ENCODE peak calls at places on chromosomes 6 and 20, in ten cellular contexts. O is endothelial cell; M is cardiac fibroblast; I is stimulated activated CD8-positive, alpha-beta memory T cell treated with anti-CD3 and anti-CD28 coated beads, Interleukin-4, amount 100 ng/mL, for 24 hours; B is stimulated activated CD4-positive, alpha-beta T cell treated with anti-CD3 and anti-CD28 coated beads, Interleukin-4, amount 100 ng/mL, for 24 hours; Q is MCF 10A; H is fibroblast of the conjunctiva; Y is breast epithelium; D is AG20443; X is fibroblast of lung. E is an unnamed sample.

GRCh38 chr6:121426686-121427085 is 8.8 kb upstream of the GJA1 start:
- DNase-seq in O (no peak), M (no peak), I (no peak), B (no peak), Q (no peak), H (no peak), Y (no peak), D (no peak), X (no peak), E (no peak)

GRCh38 chr20:19392344-19393140 is 180.1 kb downstream of the SLC24A3 start:
- DNase-seq in O (no peak), M (no peak), I (no peak), B (no peak), Q (no peak), H (no peak), Y (no peak), D (no peak), X (no peak), E (no peak)

GRCh38 chr20:4894409-4894808 is 106.9 kb downstream of the SLC23A2 start:
- DNase-seq in O (no peak), M (no peak), I (no peak), B (no peak), Q (no peak), H (no peak), Y (no peak), D (no peak), X (no peak), E (no peak)

GRCh38 chr6:13146429-13146828 is 181.9 kb downstream of the TBC1D7 start:
- DNase-seq in O (no peak), M (no peak), I (no peak), B (no peak), Q (no peak), H (no peak), Y (no peak), D (no peak), X (no peak), E (no peak)

GRCh38 chr6:47245745-47246371 is 63.8 kb downstream of the TNFRSF21 start:
- DNase-seq in O (no peak), M (peak; percentile 48), I (no peak), B (no peak), Q (peak; percentile 28), H (no peak), Y (no peak), D (no peak), X (no peak), E (no peak)

GRCh38 chr6:74087898-74088297 is 391.9 kb downstream of the CD109 start:
- DNase-seq in O (no peak), M (peak; percentile 35), I (no peak), B (no peak), Q (peak; percentile 13), H (peak; percentile 21), Y (no peak), D (peak; percentile 40), X (peak; percentile 69), E (no peak)

GRCh38 chr6:154460306-154461071 is 50.0 kb downstream of the CNKSR3 start:
- DNase-seq in O (no peak), M (peak; percentile 68), I (no peak), B (no peak), Q (peak; percentile 74), H (peak; percentile 32), Y (no peak), D (peak; percentile 47), X (peak; percentile 55), E (no peak)

GRCh38 chr20:41482647-41483552 is 116.3 kb upstream of the EMILIN3 start:
- DNase-seq in O (no peak), M (peak; percentile 62), I (no peak), B (no peak), Q (peak; percentile 6), H (peak; percentile 22), Y (no peak), D (peak; percentile 76), X (peak; percentile 73), E (no peak)

GRCh38 chr6:23533954-23534725 is 591.9 kb upstream of the NRSN1 start:
- DNase-seq in O (no peak), M (peak; percentile 7), I (no peak), B (no peak), Q (peak; percentile 41), H (no peak), Y (no peak), D (peak; percentile 7), X (no peak), E (no peak)

GRCh38 chr20:654427-654770 is 1.4 kb upstream of the SRXN1 start:
- DNase-seq in O (no peak), M (no peak), I (no peak), B (no peak), Q (no peak), H (no peak), Y (no peak), D (no peak), X (no peak), E (no peak)

GRCh38 chr20:44646023-44646640 is 5.4 kb downstream of the ADA start:
- DNase-seq in O (no peak), M (peak; percentile 31), I (no peak), B (no peak), Q (no peak), H (no peak), Y (no peak), D (no peak), X (peak; percentile 43), E (no peak)

GRCh38 chr20:33649201-33649631 is 12.9 kb upstream of the C20orf144 start:
- DNase-seq in O (no peak), M (no peak), I (no peak), B (no peak), Q (no peak), H (no peak), Y (no peak), D (peak; percentile 58), X (peak; percentile 66), E (no peak)

GRCh38 chr6:51450248-51450957 is 631.7 kb downstream of the TFAP2B start:
- DNase-seq in O (no peak), M (no peak), I (no peak), B (no peak), Q (no peak), H (no peak), Y (no peak), D (no peak), X (no peak), E (no peak)

GRCh38 chr6:156865019-156865629 is 87.9 kb downstream of the ARID1B start:
- DNase-seq in O (no peak), M (no peak), I (no peak), B (no peak), Q (no peak), H (no peak), Y (no peak), D (no peak), X (peak; percentile 38), E (no peak)

GRCh38 chr20:31565699-31566331 is 39.3 kb upstream of the ID1 start:
- DNase-seq in O (no peak), M (no peak), I (no peak), B (no peak), Q (peak; percentile 90), H (no peak), Y (no peak), D (no peak), X (no peak), E (no peak)

GRCh38 chr6:31691078-31691463 is 10.2 kb upstream of the LY6G5C start:
- DNase-seq in O (no peak), M (no peak), I (no peak), B (no peak), Q (no peak), H (no peak), Y (no peak), D (no peak), X (no peak), E (no peak)

GRCh38 chr20:9300534-9300933 is 213.9 kb upstream of the LAMP5 start:
- DNase-seq in O (no peak), M (no peak), I (no peak), B (no peak), Q (no peak), H (no peak), Y (no peak), D (no peak), X (no peak), E (no peak)

GRCh38 chr20:13717631-13718044 is 67.1 kb downstream of the ESF1 start:
- DNase-seq in O (no peak), M (no peak), I (no peak), B (no peak), Q (peak; percentile 1), H (no peak), Y (no peak), D (no peak), X (no peak), E (peak; percentile 25)

GRCh38 chr6:168024951-168025510 is 27.6 kb downstream of the KIF25 start:
- DNase-seq in O (no peak), M (no peak), I (no peak), B (no peak), Q (no peak), H (no peak), Y (no peak), D (no peak), X (no peak), E (no peak)

GRCh38 chr6:84847349-84848160 is 83.2 kb upstream of the TBX18 start:
- DNase-seq in O (no peak), M (peak; percentile 50), I (no peak), B (no peak), Q (peak; percentile 71), H (no peak), Y (no peak), D (no peak), X (peak; percentile 25), E (no peak)

GRCh38 chr6:57033228-57033627 is 13.3 kb upstream of the KIAA1586 start:
- DNase-seq in O (no peak), M (no peak), I (no peak), B (no peak), Q (no peak), H (no peak), Y (no peak), D (no peak), X (no peak), E (no peak)

GRCh38 chr6:108805611-108806181 is 42.5 kb upstream of the ARMC2 start:
- DNase-seq in O (no peak), M (no peak), I (no peak), B (no peak), Q (no peak), H (no peak), Y (no peak), D (no peak), X (no peak), E (no peak)

GRCh38 chr6:139881728-139882211 is 507.3 kb upstream of the CITED2 start:
- DNase-seq in O (peak; percentile 45), M (peak; percentile 55), I (no peak), B (peak; percentile 15), Q (peak; percentile 51), H (no peak), Y (no peak), D (peak; percentile 22), X (peak; percentile 46), E (no peak)

GRCh38 chr20:44683263-44684046 is 31.7 kb upstream of the CCN5 start:
- DNase-seq in O (peak; percentile 75), M (peak; percentile 53), I (peak; percentile 39), B (peak; percentile 34), Q (peak; percentile 63), H (no peak), Y (no peak), D (peak; percentile 77), X (no peak), E (peak; percentile 74)